ENCODE peak calls at places on chromosomes 2 and 18, in four cellular contexts. Z, U, S and P are unnamed samples. For H3K4me1, the result is how much of the 10 kb centered on the place peaks cover.

GRCh38 chr2:231386446-231386845 is 9.1 kb upstream of the B3GNT7 start:
- DNase-seq in U (no peak), S (no peak), Z (no peak), P (no peak)

GRCh38 chr2:65545818-65546217 is 113.4 kb upstream of the SPRED2 start:
- DNase-seq in S (no peak), Z (no peak), U (peak), P (no peak)

GRCh38 chr2:65877331-65877791 is 445.0 kb upstream of the SPRED2 start:
- DNase-seq in S (no peak), U (no peak), Z (no peak), P (no peak)

GRCh38 chr2:216799873-216800421 is 59.9 kb downstream of the TNP1 start:
- DNase-seq in S (no peak), Z (no peak), U (no peak), P (no peak)

GRCh38 chr18:23883277-23883790 is 131.2 kb upstream of the TTC39C start:
- DNase-seq in U (no peak), S (no peak), Z (no peak), P (no peak)

GRCh38 chr2:20650880-20651730 is at the start of gene HS1BP3:
- DNase-seq in U (peak), S (no peak), Z (peak), P (peak)

GRCh38 chr2:42249887-42250286 is 80.7 kb downstream of the EML4 start:
- DNase-seq in S (no peak), U (no peak), Z (no peak), P (no peak)

GRCh38 chr18:28115149-28115550 is 61.8 kb downstream of the CDH2 start:
- DNase-seq in S (no peak), U (peak), Z (no peak), P (no peak)

GRCh38 chr2:142131016-142131714 is at the start of gene LRP1B:
- DNase-seq in Z (no peak), S (peak), U (peak), P (peak)

GRCh38 chr2:68435605-68436004 is 31.5 kb downstream of the FBXO48 start:
- DNase-seq in S (no peak), U (no peak), Z (no peak), P (no peak)

GRCh38 chr2:1742300-1742679 is 2.0 kb downstream of the PXDN start:
- DNase-seq in S (no peak), Z (no peak), U (no peak), P (no peak)

GRCh38 chr2:233928594-233929351 is 11.6 kb downstream of the TRPM8 start:
- DNase-seq in S (no peak), Z (no peak), U (peak), P (peak)

GRCh38 chr2:1773883-1774282 is 29.6 kb upstream of the PXDN start:
- DNase-seq in S (no peak), U (peak), Z (no peak), P (no peak)

GRCh38 chr2:120398051-120398960 is 52.4 kb downstream of the INHBB start:
- DNase-seq in U (peak), S (no peak), Z (no peak), P (no peak)

GRCh38 chr2:75465317-75465998 is 95.3 kb downstream of the EVA1A start:
- DNase-seq in Z (no peak), U (no peak), S (no peak), P (no peak)

GRCh38 chr2:219783551-219783950 is 156.1 kb downstream of the SLC4A3 start:
- DNase-seq in S (no peak), U (no peak), Z (no peak), P (no peak)

GRCh38 chr2:234754126-234754525 is 197.7 kb upstream of the SH3BP4 start:
- DNase-seq in Z (no peak), U (no peak), S (no peak), P (no peak)

GRCh38 chr2:43110442-43110871 is 115.9 kb downstream of the ZFP36L2 start:
- DNase-seq in S (no peak), U (peak), Z (no peak), P (no peak)

GRCh38 chr2:158741631-158742030 is 53.5 kb upstream of the DAPL1 start:
- DNase-seq in U (no peak), S (no peak), Z (no peak), P (no peak)

GRCh38 chr2:25215948-25216679 is 47.7 kb upstream of the POMC start:
- DNase-seq in Z (no peak), U (peak), S (peak), P (no peak)

GRCh38 chr2:218332920-218333645 is 23.6 kb upstream of the CATIP start:
- DNase-seq in Z (no peak), S (no peak), U (peak), P (no peak)

GRCh38 chr2:62705859-62706720 is 577 bp downstream of the EHBP1 start:
- DNase-seq in U (peak), Z (no peak), S (no peak), P (peak)

GRCh38 chr2:236170678-236171212 is 2.6 kb upstream of the GBX2 start:
- DNase-seq in S (no peak), Z (no peak), U (no peak), P (no peak)

DNA sequence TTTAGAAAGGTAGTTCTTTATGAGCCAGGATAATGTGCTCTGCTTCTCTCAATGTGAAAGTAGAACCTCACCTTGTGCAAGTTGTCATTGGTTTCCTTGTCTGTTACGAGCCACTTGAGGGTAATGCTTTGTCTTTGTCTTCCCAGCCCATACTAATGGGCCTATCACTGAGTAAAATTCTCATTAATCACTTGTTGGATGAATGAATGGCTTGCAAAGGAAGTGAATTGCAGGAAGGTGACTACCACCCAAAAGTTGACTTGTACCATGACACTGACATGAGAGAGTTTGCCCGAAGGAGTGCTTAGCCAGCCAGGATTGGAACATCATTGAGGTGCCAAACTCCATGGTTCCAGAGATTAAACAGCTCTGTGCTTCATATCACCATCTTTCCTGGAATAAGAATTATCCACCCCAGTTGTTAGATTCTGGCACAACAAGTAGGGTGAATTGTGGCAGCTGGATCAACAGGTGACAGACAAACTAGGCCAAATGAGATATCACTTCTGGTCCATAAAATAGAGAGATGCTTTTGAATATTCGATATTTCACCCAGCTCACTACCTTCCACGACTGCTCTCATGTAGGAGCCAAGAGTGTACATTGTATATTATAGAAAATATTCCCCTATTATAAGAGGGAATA is 20.5 kb upstream of the CD28 start:
- DNase-seq in U (no peak), S (no peak), Z (no peak), P (no peak)
- H3K4me1 ChIP-seq in U (under half), S (under half), Z (under half), P (under half)

DNA sequence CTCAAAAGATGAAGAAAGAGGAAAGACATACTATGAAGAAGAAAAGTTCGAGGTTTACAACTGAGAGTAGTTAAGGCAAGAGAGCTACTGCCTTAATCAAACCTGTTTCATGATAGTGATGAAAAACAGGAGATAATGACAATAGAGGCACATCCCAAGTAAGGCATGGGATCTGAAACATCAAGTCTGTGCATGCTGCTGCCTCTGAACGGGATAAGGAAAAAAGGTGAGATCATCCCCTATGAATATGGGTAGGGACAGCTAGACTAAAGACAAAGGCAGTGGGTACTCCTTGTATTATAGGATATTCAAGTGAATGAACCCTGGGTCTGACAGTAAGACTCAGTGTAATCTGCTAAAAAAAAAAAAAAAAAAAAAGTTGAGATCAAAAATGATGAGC is 3.0 kb downstream of the EXOC6B start:
- DNase-seq in S (no peak), Z (no peak), U (no peak), P (no peak)
- H3K9ac ChIP-seq in S (no peak), Z (no peak), U (no peak), P (no peak)

GRCh38 chr18:44696892-44697291 is 16.2 kb downstream of the SETBP1 start:
- DNase-seq in S (no peak), U (peak), Z (no peak), P (no peak)
- H3K4me3 ChIP-seq in S (no peak), U (peak), Z (no peak), P (no peak)

GRCh38 chr2:201419986-201420385 is 31.3 kb downstream of the TRAK2 start:
- DNase-seq in Z (no peak), S (no peak), U (no peak), P (no peak)

GRCh38 chr2:201415149-201415548 is 36.1 kb downstream of the TRAK2 start:
- DNase-seq in U (no peak), S (no peak), Z (no peak), P (no peak)

GRCh38 chr2:201419057-201419635 is 32.1 kb downstream of the TRAK2 start:
- DNase-seq in Z (no peak), S (no peak), U (no peak), P (no peak)

DNA sequence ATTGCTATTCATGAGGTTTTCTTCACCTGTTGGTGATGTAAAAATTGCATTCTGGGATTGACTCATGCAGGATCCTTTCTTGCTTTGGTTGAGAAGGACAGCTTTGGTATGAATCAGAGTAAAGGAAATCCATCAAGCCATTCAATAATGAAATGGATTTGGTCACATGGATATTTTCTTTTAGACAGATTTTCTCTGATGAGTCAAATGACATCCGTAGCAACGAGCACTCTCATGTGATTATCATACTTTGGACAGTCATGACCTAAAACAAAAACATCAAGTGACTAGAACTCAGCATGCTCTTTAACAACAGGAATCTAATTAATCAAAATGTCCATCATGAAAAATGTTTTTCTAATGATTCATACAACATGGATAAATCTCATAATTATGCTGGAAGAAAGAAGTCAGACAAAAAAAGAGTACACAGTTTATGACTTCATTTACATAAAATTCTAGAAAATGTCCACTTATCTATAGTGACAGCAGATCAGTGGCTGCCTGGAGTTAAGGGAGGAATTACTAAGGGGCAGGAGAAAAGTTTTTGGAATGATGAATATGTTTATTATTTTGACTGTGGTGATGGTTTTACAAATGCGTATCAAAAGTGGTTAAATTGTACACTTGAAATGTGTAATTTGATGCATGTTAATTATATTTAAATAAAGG is 30.7 kb downstream of the TRAK2 start:
- DNase-seq in Z (no peak), U (no peak), S (no peak), P (no peak)
- H3K4me1 ChIP-seq in Z (under half), U (under half), S (under half), P (under half)

GRCh38 chr18:34493099-34493544 is 217.0 kb upstream of the DTNA start:
- DNase-seq in Z (no peak), U (peak), S (peak), P (peak)

GRCh38 chr18:34493566-34494358 is 216.3 kb upstream of the DTNA start:
- DNase-seq in Z (no peak), S (no peak), U (peak), P (peak)

GRCh38 chr18:34492652-34493051 is 217.4 kb upstream of the DTNA start:
- DNase-seq in S (no peak), U (no peak), Z (no peak), P (no peak)

GRCh38 chr18:34495434-34495833 is 214.7 kb upstream of the DTNA start:
- DNase-seq in Z (no peak), S (no peak), U (no peak), P (no peak)

GRCh38 chr18:34494359-34494696 is 215.8 kb upstream of the DTNA start:
- DNase-seq in Z (no peak), S (no peak), U (peak), P (no peak)
- H3K9ac ChIP-seq in Z (no peak), S (no peak), U (no peak), P (no peak)

GRCh38 chr2:26562811-26563645 is 78.1 kb downstream of the CIB4 start:
- DNase-seq in Z (no peak), U (peak), S (no peak), P (no peak)
- H3K4me3 ChIP-seq in Z (no peak), U (no peak), S (no peak), P (no peak)

GRCh38 chr18:48161911-48162698 is 231.6 kb upstream of the SMAD2 start:
- DNase-seq in U (no peak), Z (no peak), S (no peak), P (no peak)
- H3K4me1 ChIP-seq in U (under half), Z (under half), S (under half), P (under half)